ENCODE peak calls at places on chromosomes 7 and 10, in five cellular contexts. One of them, this sample, is unnamed.

GRCh38 chr10:35641430-35642015 is 573 bp downstream of the FZD8 start:
- DNase-seq in BJ: no peak
- DNase-seq in heart right ventricle: no peak
- DNase-seq in midbrain: no peak
- DNase-seq in NCI-H1092: no peak
- DNase-seq in this sample: peak; percentile 45

GRCh38 chr10:93671042-93671441 is 31.4 kb downstream of the FRA10AC1 start:
- DNase-seq in BJ: no peak
- DNase-seq in NCI-H1092: no peak
- DNase-seq in midbrain: no peak
- DNase-seq in heart right ventricle: no peak
- DNase-seq in this sample: no peak

GRCh38 chr10:20598590-20598989 is 298.5 kb downstream of the NEBL start:
- DNase-seq in heart right ventricle: peak; percentile 48
- DNase-seq in midbrain: no peak
- DNase-seq in BJ: no peak
- DNase-seq in NCI-H1092: no peak
- DNase-seq in this sample: no peak

GRCh38 chr7:139598642-139599041 is 75.2 kb downstream of the CLEC2L start:
- DNase-seq in NCI-H1092: no peak
- DNase-seq in heart right ventricle: no peak
- DNase-seq in BJ: no peak
- DNase-seq in midbrain: peak; percentile 17
- DNase-seq in this sample: no peak

GRCh38 chr7:1124816-1125602 is 35.0 kb downstream of the ZFAND2A start:
- DNase-seq in NCI-H1092: no peak
- DNase-seq in BJ: no peak
- DNase-seq in heart right ventricle: no peak
- DNase-seq in midbrain: no peak
- DNase-seq in this sample: no peak

GRCh38 chr7:109282726-109283125 is 713.1 kb downstream of the DNAJB9 start:
- DNase-seq in NCI-H1092: no peak
- DNase-seq in heart right ventricle: no peak
- DNase-seq in BJ: no peak
- DNase-seq in midbrain: no peak
- DNase-seq in this sample: no peak

GRCh38 chr7:129886818-129887186 is 66.0 kb downstream of the UBE2H start:
- DNase-seq in BJ: no peak
- DNase-seq in NCI-H1092: no peak
- DNase-seq in heart right ventricle: no peak
- DNase-seq in midbrain: no peak
- DNase-seq in this sample: no peak

GRCh38 chr7:151115836-151116418 is 29.7 kb downstream of the AGAP3 start:
- DNase-seq in NCI-H1092: no peak
- DNase-seq in BJ: no peak
- DNase-seq in heart right ventricle: no peak
- DNase-seq in midbrain: no peak
- DNase-seq in this sample: no peak

GRCh38 chr7:106187613-106188350 is 75.7 kb upstream of the SYPL1 start:
- DNase-seq in midbrain: no peak
- DNase-seq in NCI-H1092: no peak
- DNase-seq in heart right ventricle: no peak
- DNase-seq in BJ: no peak
- DNase-seq in this sample: no peak

GRCh38 chr10:88981435-88981834 is 9.2 kb upstream of the FAS start:
- DNase-seq in heart right ventricle: no peak
- DNase-seq in midbrain: no peak
- DNase-seq in BJ: no peak
- DNase-seq in NCI-H1092: no peak
- DNase-seq in this sample: no peak

GRCh38 chr7:91636129-91636724 is 244.3 kb downstream of the MTERF1 start:
- DNase-seq in midbrain: no peak
- DNase-seq in BJ: no peak
- DNase-seq in heart right ventricle: no peak
- DNase-seq in NCI-H1092: no peak
- DNase-seq in this sample: no peak

GRCh38 chr10:102555781-102556328 is 52.1 kb downstream of the SUFU start:
- DNase-seq in heart right ventricle: no peak
- DNase-seq in BJ: no peak
- DNase-seq in NCI-H1092: no peak
- DNase-seq in midbrain: no peak
- DNase-seq in this sample: no peak